ENCODE peak calls at places on chromosomes 5 and 9, in ten cellular contexts. K is left cardiac atrium; Z is EL; D is stimulated activated CD4-positive, alpha-beta T cell treated with anti-CD3 and anti-CD28 coated beads, Interleukin-1b, Interleukin-23, amount 100 ng/mL, for 48 hours; H is endothelial cell; A is cardiac fibroblast; J is activated T-helper 1 cell treated with anti-CD3 and anti-CD28 coated beads, Interleukin-12 subunit alpha, Interleukin-12 subunit beta, Interleukin-2, Interleukin-4 antibody, amounts not matched to agents 30 ng/mL and 10 ng/mL and 1 ng/mL, durations not matched to agents 14 hours and 24 hours and 36 hours; I is fibroblast of lung; S is iris pigment epithelial cell; V is RKO. Y is an unnamed sample.
A peak's percentile ranks its signal among the peaks of the same experiment; 100 is the strongest.

GRCh38 chr9:128114326-128115186 is 13.0 kb downstream of the PTGES2 start:
- DNase-seq in A (no peak), J (no peak), S (no peak), Z (no peak), V (no peak), D (no peak), I (no peak), H (no peak), K (no peak), Y (peak; percentile 9)

GRCh38 chr9:682633-683508 is 158.6 kb upstream of the DMRT1 start:
- DNase-seq in H (no peak), D (no peak), Z (no peak), V (no peak), S (peak; percentile 61), I (peak; percentile 35), K (peak; percentile 34), A (peak; percentile 54), J (no peak), Y (no peak)

GRCh38 chr5:56357426-56357825 is 124.3 kb upstream of the ANKRD55 start:
- DNase-seq in A (no peak), I (no peak), D (no peak), V (no peak), H (no peak), Z (peak; percentile 34), J (no peak), S (no peak), K (no peak), Y (no peak)

GRCh38 chr5:75617746-75618352 is 6.6 kb downstream of the ANKDD1B start:
- DNase-seq in K (no peak), H (no peak), S (peak; percentile 93), Z (peak; percentile 64), A (peak; percentile 40), V (no peak), I (no peak), J (no peak), D (no peak), Y (no peak)

GRCh38 chr5:75890546-75890945 is 173.3 kb upstream of the POC5 start:
- DNase-seq in H (no peak), K (no peak), I (no peak), J (no peak), A (no peak), S (no peak), D (no peak), V (no peak), Z (no peak), Y (no peak)

GRCh38 chr5:102865171-102865509 is 110.0 kb downstream of the PAM start:
- DNase-seq in A (peak; percentile 61), Z (no peak), K (no peak), V (no peak), D (no peak), I (peak; percentile 36), J (no peak), H (no peak), S (no peak), Y (no peak)

GRCh38 chr9:109843651-109844050 is 63.7 kb downstream of the PALM2AKAP2 start:
- DNase-seq in H (no peak), I (peak; percentile 18), D (no peak), V (no peak), A (no peak), K (peak; percentile 85), J (no peak), S (no peak), Z (no peak), Y (peak; percentile 89)

GRCh38 chr9:128838338-128838737 is 8.7 kb upstream of the SPOUT1 start:
- DNase-seq in A (no peak), S (no peak), D (no peak), V (no peak), I (no peak), J (no peak), H (no peak), K (no peak), Z (no peak), Y (no peak)

GRCh38 chr9:137303893-137304382 is 1.9 kb upstream of the NRARP start:
- DNase-seq in I (no peak), J (no peak), K (no peak), H (no peak), A (no peak), Z (no peak), S (no peak), D (no peak), V (no peak), Y (no peak)

GRCh38 chr5:65084774-65085173 is 316.0 kb downstream of the CWC27 start:
- DNase-seq in A (no peak), Z (no peak), I (no peak), S (no peak), D (no peak), V (no peak), K (no peak), H (no peak), J (no peak), Y (no peak)